ENCODE peak calls at places on chromosomes 12 and 14, in six cellular contexts. X, Z, F, W, V and H are unnamed samples.
A peak's percentile ranks its signal among the peaks of the same experiment; 100 is the strongest.

GRCh38 chr14:75430106-75430505 is 2.3 kb downstream of the JDP2 start:
- DNase-seq in X (no peak), Z (no peak), F (no peak), W (no peak), V (peak; percentile 81), H (no peak)

GRCh38 chr12:10235761-10236631 is 23.3 kb downstream of the GABARAPL1 start:
- DNase-seq in X (peak; percentile 53), Z (no peak), F (peak; percentile 44), W (no peak), V (no peak), H (no peak)

GRCh38 chr12:94997726-94998125 is 5.8 kb downstream of the NDUFA12 start:
- DNase-seq in X (no peak), Z (no peak), F (no peak), W (no peak), V (no peak), H (no peak)

GRCh38 chr12:78315018-78315417 is 484.3 kb downstream of the NAV3 start:
- DNase-seq in X (no peak), Z (no peak), F (no peak), W (no peak), V (no peak), H (no peak)

GRCh38 chr12:113154351-113154973 is 4.9 kb downstream of the CFAP73 start:
- DNase-seq in X (peak; percentile 18), Z (peak; percentile 53), F (no peak), W (no peak), V (no peak), H (no peak)

GRCh38 chr12:15563683-15564082 is 225.5 kb downstream of the EPS8 start:
- DNase-seq in X (no peak), Z (no peak), F (peak; percentile 19), W (no peak), V (no peak), H (no peak)

GRCh38 chr12:49121047-49121696 is 10.0 kb downstream of the TUBA1B start:
- DNase-seq in X (no peak), Z (peak; percentile 37), F (peak; percentile 58), W (no peak), V (no peak), H (no peak)

GRCh38 chr12:53777412-53777811 is 25.6 kb upstream of the CISTR start:
- DNase-seq in X (no peak), Z (no peak), F (no peak), W (no peak), V (no peak), H (no peak)

GRCh38 chr12:98275131-98275475 is 240.3 kb upstream of the TMPO start:
- DNase-seq in X (no peak), Z (no peak), F (no peak), W (no peak), V (no peak), H (no peak)

GRCh38 chr12:84599539-84599938 is 313.1 kb downstream of the SLC6A15 start:
- DNase-seq in X (no peak), Z (no peak), F (peak; percentile 25), W (no peak), V (no peak), H (no peak)

GRCh38 chr14:61329478-61330051 is 8.2 kb downstream of the PRKCH start:
- DNase-seq in X (no peak), Z (no peak), F (no peak), W (no peak), V (no peak), H (no peak)

GRCh38 chr14:101082436-101083384 is 179.2 kb upstream of the RTL1 start:
- DNase-seq in X (peak; percentile 7), Z (no peak), F (no peak), W (no peak), V (peak; percentile 16), H (no peak)

GRCh38 chr12:25935355-25936144 is 22.9 kb upstream of the RASSF8 start:
- DNase-seq in X (no peak), Z (no peak), F (no peak), W (no peak), V (no peak), H (no peak)

GRCh38 chr14:87049886-87050820 is 942.8 kb downstream of the GALC start:
- DNase-seq in X (no peak), Z (peak; percentile 64), F (peak; percentile 7), W (no peak), V (no peak), H (no peak)

GRCh38 chr14:58785741-58786140 is 148.0 kb downstream of the DACT1 start:
- DNase-seq in X (no peak), Z (no peak), F (no peak), W (no peak), V (no peak), H (no peak)

GRCh38 chr12:5013206-5013830 is 30.4 kb upstream of the KCNA5 start:
- DNase-seq in X (no peak), Z (no peak), F (peak; percentile 63), W (no peak), V (no peak), H (no peak)

GRCh38 chr12:109760930-109761630 is 47.5 kb downstream of the FAM222A start:
- DNase-seq in X (no peak), Z (no peak), F (no peak), W (no peak), V (no peak), H (no peak)

GRCh38 chr12:95838125-95838524 is 20.6 kb upstream of the SNRPF start:
- DNase-seq in X (no peak), Z (no peak), F (peak; percentile 58), W (peak; percentile 52), V (no peak), H (no peak)

GRCh38 chr12:117098361-117099217 is 627 bp downstream of the TESC start:
- DNase-seq in X (peak; percentile 20), Z (no peak), F (no peak), W (peak; percentile 41), V (no peak), H (no peak)

GRCh38 chr14:70027785-70028428 is 148.7 kb downstream of the SMOC1 start:
- DNase-seq in X (peak; percentile 57), Z (peak; percentile 93), F (peak; percentile 50), W (peak; percentile 56), V (peak; percentile 70), H (peak; percentile 66)

GRCh38 chr12:48105321-48105866 is 485 bp downstream of the SENP1 start:
- DNase-seq in X (peak; percentile 51), Z (no peak), F (no peak), W (no peak), V (no peak), H (peak; percentile 71)

GRCh38 chr14:80387563-80387981 is 176.3 kb upstream of the DIO2 start:
- DNase-seq in X (no peak), Z (no peak), F (peak; percentile 53), W (no peak), V (no peak), H (no peak)

DNA sequence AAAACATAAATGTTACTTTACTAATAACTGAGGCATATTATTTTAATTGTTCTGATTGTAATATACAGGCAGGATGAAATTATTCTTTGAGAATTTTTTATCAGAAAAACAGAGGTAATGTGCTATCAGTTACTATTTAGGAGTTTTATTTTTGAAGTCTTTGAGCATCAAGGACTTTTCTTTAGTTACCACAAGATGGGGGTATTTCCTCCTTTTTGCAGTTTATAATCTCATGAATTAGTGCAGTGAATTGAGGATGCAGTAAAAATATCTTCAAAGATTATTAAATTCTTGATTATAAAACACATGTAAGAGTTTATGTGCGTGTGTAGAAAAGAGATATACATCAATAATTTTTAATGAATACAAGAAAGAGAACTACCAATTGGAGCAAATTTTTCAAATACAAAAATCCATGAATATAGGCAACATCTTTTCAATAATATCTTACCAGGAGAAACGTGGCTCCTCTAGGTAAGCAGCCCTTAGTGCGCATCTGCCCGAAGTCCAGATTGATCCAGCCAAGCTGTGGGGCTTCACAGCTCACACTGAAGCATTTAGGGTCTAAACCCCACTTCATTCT is 71.6 kb downstream of the ERGIC2 start:
- DNase-seq in X (no peak), Z (no peak), F (peak; percentile 35), W (no peak), V (no peak), H (no peak)
- TF ChIP-seq CTCF in X (peak; percentile 31), Z (peak; percentile 40), F (peak; percentile 46), W (no peak), V (peak; percentile 53), H (peak; percentile 43)

GRCh38 chr12:64895541-64895940 is 71.1 kb downstream of the TBC1D30 start:
- DNase-seq in X (no peak), Z (no peak), F (peak; percentile 51), W (no peak), V (no peak), H (no peak)
- TF ChIP-seq CTCF in X (no peak), Z (no peak), F (no peak), W (no peak), V (no peak), H (no peak)

DNA sequence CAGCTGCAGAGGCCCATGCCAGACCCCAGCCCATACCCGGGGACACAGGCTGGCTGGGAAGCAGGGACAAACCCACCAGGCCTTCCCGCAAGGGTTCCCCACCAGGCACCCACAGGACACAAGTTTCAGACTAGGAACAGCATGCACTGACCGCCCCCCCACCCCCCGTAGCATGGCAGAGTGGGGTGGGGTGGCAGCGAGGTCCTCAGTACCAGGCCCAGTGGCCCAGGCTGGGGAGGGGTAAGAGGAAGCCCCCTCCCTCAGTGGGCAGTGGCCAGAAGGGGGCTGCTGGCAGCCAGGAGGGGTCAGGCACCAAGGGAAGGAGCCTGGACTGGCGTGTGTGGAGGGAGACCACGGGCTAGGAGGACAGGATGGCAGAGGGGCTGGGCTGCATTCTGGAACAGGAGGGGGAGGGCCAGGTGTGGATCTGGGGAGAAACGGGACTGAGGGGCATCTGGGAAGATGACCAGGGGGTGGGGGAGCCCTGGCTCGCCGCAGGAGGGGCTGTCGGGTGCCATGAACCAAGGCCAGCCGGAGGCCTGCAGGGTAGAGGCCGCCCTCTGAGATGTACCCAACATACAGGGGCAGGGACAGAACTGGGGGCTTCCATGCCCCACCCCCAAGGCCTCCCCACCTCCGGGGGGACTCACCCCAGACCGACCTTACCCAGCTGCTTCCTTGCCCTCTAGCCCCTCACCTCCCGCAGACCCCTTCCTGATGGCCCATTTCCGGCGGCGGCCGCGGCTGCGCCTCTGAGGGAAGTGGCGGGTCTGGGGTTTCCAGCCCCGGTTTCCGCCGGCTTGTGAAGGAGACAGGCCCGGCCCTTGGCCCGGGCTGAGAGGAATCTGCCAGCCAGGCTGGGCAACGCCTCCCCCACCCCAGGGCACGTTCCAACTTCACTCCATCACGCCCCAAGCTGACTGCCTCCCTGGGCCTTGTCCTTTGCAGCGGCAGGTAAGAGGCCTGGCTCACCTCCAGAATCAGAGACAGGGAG is 5.6 kb upstream of the JAG2 start:
- DNase-seq in X (peak; percentile 57), Z (no peak), F (no peak), W (no peak), V (no peak), H (no peak)
- TF ChIP-seq CTCF in X (no peak), Z (no peak), F (no peak), W (no peak), V (no peak), H (no peak)

GRCh38 chr14:55131782-55132181 is 2.7 kb downstream of the LGALS3 start:
- DNase-seq in X (no peak), Z (no peak), F (no peak), W (no peak), V (no peak), H (no peak)
- TF ChIP-seq CTCF in X (no peak), Z (no peak), F (no peak), W (no peak), V (peak; percentile 25), H (no peak)